ENCODE peak calls at places on chromosomes 12 and 14, in five cellular contexts. M is cardiac fibroblast, X is cardiac muscle cell, O is keratinocyte, W is Caco-2. K is an unnamed sample.

GRCh38 chr12:27237790-27238771 is 6.0 kb upstream of the STK38L start:
- DNase-seq in M (peak), O (no peak), W (no peak), X (no peak), K (no peak)

GRCh38 chr12:31687101-31687527 is 27.6 kb downstream of the ETFBKMT start:
- DNase-seq in W (no peak), M (no peak), O (no peak), X (no peak), K (no peak)

GRCh38 chr12:113647048-113647447 is 175.4 kb upstream of the LHX5 start:
- DNase-seq in X (no peak), O (no peak), M (peak), W (no peak), K (no peak)

GRCh38 chr12:71589478-71589881 is 74.2 kb downstream of the ZFC3H1 start:
- DNase-seq in X (no peak), O (no peak), W (no peak), M (peak), K (no peak)

GRCh38 chr12:75481013-75481705 is 604 bp downstream of the GLIPR1 start:
- DNase-seq in O (no peak), W (no peak), X (no peak), M (peak), K (no peak)

GRCh38 chr12:701896-702539 is 38.8 kb upstream of the NINJ2 start:
- DNase-seq in O (no peak), M (no peak), X (no peak), W (no peak), K (no peak)

GRCh38 chr12:41254546-41254945 is 66.4 kb downstream of the PDZRN4 start:
- DNase-seq in X (no peak), W (no peak), M (no peak), O (no peak), K (no peak)

GRCh38 chr14:105087308-105087962 is 22.2 kb upstream of the GPR132 start:
- DNase-seq in W (peak), O (no peak), M (peak), X (peak), K (peak)

GRCh38 chr12:111367661-111368221 is 1.2 kb downstream of the PHETA1 start:
- DNase-seq in M (no peak), W (peak), O (no peak), X (no peak), K (no peak)

GRCh38 chr14:88063807-88064206 is 58.9 kb downstream of the GPR65 start:
- DNase-seq in W (no peak), X (no peak), O (no peak), M (no peak), K (no peak)

GRCh38 chr12:131928080-131928764 is 854 bp upstream of the PUS1 start:
- DNase-seq in X (peak), W (no peak), M (peak), O (no peak), K (no peak)

GRCh38 chr12:30329281-30329680 is 366.4 kb downstream of the IPO8 start:
- DNase-seq in W (no peak), M (peak), X (no peak), O (no peak), K (no peak)

GRCh38 chr14:65281991-65282908 is 130.3 kb upstream of the FUT8 start:
- DNase-seq in M (peak), W (no peak), O (no peak), X (no peak), K (no peak)

GRCh38 chr14:61322011-61322798 is 826 bp downstream of the PRKCH start:
- DNase-seq in X (peak), M (no peak), O (no peak), W (peak), K (peak)

GRCh38 chr12:109932878-109933503 is 32.9 kb downstream of the TCHP start:
- DNase-seq in O (no peak), W (no peak), M (peak), X (no peak), K (no peak)

GRCh38 chr14:63642229-63642611 is 549 bp upstream of the WDR89 start:
- DNase-seq in O (peak), W (peak), M (peak), X (peak), K (peak)

GRCh38 chr14:68695326-68695768 is 97.5 kb downstream of the ZFP36L1 start:
- DNase-seq in M (peak), W (no peak), O (peak), X (no peak), K (peak)

GRCh38 chr12:32248594-32249140 is 142.0 kb downstream of the BICD1 start:
- DNase-seq in O (peak), X (no peak), W (no peak), M (no peak), K (no peak)

GRCh38 chr12:45473636-45474035 is 255.9 kb upstream of the ARID2 start:
- DNase-seq in X (no peak), M (no peak), O (no peak), W (no peak), K (no peak)

GRCh38 chr12:23657598-23657997 is 291.9 kb downstream of the SOX5 start:
- DNase-seq in W (no peak), X (no peak), M (no peak), O (no peak), K (no peak)

GRCh38 chr12:113259499-113259953 is 38.3 kb downstream of the TPCN1 start:
- DNase-seq in M (peak), W (no peak), X (no peak), O (no peak), K (peak)

GRCh38 chr12:124725099-124725498 is 138.6 kb downstream of the SCARB1 start:
- DNase-seq in M (no peak), X (no peak), O (no peak), W (no peak), K (no peak)

GRCh38 chr14:57502581-57503254 is 9.1 kb upstream of the CCDC198 start:
- DNase-seq in O (no peak), W (no peak), X (no peak), M (no peak), K (no peak)

GRCh38 chr14:85415015-85415712 is 114.8 kb upstream of the FLRT2 start:
- DNase-seq in X (no peak), M (peak), O (peak), W (peak), K (peak)

GRCh38 chr12:7130791-7131501 is 775 bp downstream of the CLSTN3 start:
- DNase-seq in X (peak), O (no peak), M (peak), W (peak), K (no peak)

GRCh38 chr14:69441948-69442347 is 42.6 kb upstream of the PLEKHD1 start:
- DNase-seq in M (no peak), X (no peak), W (no peak), O (no peak), K (no peak)

GRCh38 chr12:68310370-68310769 is 21.8 kb downstream of the MDM1 start:
- DNase-seq in X (no peak), W (no peak), M (peak), O (no peak), K (no peak)

GRCh38 chr14:103123128-103123633 is at the start of gene TNFAIP2:
- DNase-seq in O (no peak), X (no peak), W (no peak), M (peak), K (no peak)

GRCh38 chr12:119594399-119594730 is 791 bp downstream of the TMEM233 start:
- DNase-seq in W (no peak), X (peak), O (no peak), M (peak), K (no peak)

GRCh38 chr14:104472536-104473243 is 106.9 kb upstream of the C14orf180 start:
- DNase-seq in M (no peak), O (no peak), W (no peak), X (no peak), K (no peak)

GRCh38 chr14:62956413-62956812 is 88.8 kb downstream of the KCNH5 start:
- DNase-seq in M (peak), O (no peak), X (no peak), W (no peak), K (no peak)

GRCh38 chr14:32495435-32495734 is 166.3 kb downstream of the AKAP6 start:
- DNase-seq in O (no peak), M (no peak), X (no peak), W (no peak), K (no peak)

GRCh38 chr12:105329926-105330282 is 587 bp upstream of the C12orf75 start:
- DNase-seq in X (no peak), M (no peak), W (no peak), O (no peak), K (no peak)
- H3K4me3 ChIP-seq in X (peak), M (peak), W (peak), O (no peak), K (peak)

DNA sequence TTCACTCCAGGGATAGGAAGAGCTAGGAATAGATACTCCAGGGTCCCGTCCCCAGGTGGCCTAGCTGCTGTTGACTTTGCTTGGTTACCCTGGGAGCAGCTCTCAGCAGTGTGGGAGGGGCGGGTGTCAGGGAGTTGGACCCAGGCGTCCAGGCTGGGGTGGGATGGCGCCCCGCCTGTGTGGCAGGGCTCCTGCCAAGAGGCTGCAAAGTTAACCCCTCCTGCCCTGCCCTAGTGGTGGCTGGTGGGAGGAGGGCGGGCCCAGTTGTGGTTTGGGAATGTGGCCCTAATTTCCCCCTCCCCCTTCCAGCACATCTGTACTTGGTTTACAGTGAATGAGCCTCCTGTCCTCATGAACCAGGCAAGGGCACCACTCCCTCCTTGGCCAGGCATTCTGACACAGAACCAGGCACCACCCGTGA is 1.7 kb upstream of the RARG start:
- DNase-seq in O (no peak), M (no peak), W (no peak), X (no peak), K (no peak)
- TF ChIP-seq CTCF in O (no peak), M (no peak), W (no peak), X (no peak), K (no peak)

DNA sequence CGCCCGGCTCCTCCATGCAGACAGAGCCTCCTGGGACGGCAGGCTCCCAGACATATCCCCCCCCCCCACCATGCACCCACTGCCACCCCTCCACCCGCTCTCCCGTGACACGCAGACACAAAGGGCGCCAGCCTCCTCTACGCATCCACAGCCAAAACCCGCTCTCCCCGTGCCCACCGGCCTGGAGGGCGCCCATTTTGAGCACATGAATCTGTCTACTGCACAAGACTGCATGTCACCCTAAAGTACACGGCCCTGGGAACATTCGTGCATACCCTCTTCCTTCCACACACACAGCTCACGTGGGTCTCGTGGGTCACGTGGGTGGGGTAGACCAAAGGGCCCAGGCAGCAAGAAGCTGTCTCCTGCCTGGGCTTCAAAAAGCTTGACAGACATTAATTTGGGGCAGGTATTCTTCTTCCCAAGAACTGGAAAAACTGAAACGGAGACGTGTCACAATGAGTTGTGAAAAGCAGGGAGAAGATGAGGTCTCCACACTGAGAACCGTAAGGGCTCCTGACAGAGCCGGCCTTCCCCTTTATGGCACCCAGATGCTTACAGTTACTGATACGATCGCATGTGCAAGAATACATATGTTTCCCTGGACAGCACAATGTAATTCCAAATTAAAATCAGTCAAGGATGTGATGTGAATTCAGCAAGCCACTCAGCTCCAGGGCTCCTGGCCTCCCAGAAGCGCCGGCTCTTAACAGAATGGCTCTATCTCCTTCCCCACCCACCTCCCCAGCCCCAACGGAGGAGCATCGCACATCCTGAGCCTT is 2.0 kb downstream of the TGFB3 start:
- DNase-seq in O (no peak), M (no peak), X (no peak), W (no peak), K (no peak)
- H3K4me3 ChIP-seq in O (no peak), M (peak), X (no peak), W (no peak), K (peak)

GRCh38 chr14:51626185-51626584 is 25.5 kb upstream of the FRMD6 start:
- DNase-seq in X (no peak), W (no peak), M (no peak), O (no peak), K (no peak)
- TF ChIP-seq CTCF in X (no peak), W (no peak), M (no peak), O (no peak), K (no peak)

DNA sequence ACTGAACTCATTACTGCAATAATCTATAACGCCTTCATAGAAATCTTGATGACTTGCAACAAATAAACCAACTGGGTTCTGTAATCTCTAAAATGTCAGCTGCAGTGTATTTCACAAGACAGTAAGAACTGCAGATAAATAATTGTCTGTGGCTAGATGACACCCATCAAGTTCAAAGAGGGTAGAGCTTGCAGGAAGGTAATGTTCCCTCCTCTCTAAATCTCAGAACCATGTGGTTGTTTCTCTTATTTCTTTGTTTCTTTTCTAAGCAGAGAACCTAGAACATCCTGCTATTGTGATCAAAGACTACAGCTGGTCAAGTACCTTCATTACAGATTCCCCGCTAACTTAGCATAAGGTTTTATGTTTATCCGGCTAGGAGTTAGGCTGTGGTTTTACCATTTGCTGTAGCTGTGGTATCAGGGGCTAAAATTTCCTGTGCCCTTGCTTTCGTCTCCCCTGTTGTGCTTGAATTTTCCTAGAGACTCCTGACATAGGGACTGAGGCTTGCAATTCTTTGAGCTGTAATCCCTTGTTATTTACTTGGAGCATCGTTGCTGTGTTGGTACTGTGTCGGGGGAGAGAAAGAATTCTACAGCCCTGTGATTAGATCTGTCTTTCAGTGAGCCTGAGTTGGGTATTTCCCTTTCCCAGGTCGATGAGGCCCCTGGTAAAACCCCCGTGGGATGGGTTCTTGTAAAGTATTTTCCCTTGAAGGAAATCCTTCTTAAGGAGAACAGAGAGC is 253.1 kb upstream of the BTG1 start:
- DNase-seq in X (no peak), W (no peak), M (no peak), O (no peak), K (no peak)
- H3K4me3 ChIP-seq in X (no peak), W (no peak), M (no peak), O (no peak), K (no peak)

GRCh38 chr12:65282840-65283239 is 4.4 kb downstream of the MSRB3 start:
- DNase-seq in M (no peak), O (no peak), W (no peak), X (no peak), K (no peak)
- TF ChIP-seq CTCF in M (peak), O (no peak), W (no peak), X (no peak), K (no peak)

DNA sequence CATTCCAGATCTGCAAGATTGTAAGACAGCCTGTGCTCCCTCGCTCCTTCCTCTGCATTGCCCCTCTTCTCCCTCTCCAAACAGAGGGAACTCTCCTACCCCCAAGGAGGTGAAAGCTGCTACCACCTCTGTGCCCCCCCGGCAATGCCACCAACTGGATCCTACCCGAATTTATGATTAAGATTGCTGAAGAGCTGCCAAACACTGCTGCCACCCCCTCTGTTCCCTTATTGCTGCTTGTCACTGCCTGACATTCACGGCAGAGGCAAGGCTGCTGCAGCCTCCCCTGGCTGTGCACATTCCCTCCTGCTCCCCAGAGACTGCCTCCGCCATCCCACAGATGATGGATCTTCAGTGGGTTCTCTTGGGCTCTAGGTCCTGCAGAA is 37.4 kb downstream of the DAD1 start:
- DNase-seq in O (no peak), W (no peak), M (no peak), X (no peak), K (no peak)
- H3K4me3 ChIP-seq in O (no peak), W (no peak), M (no peak), X (no peak), K (no peak)